ENCODE peak calls at places on chromosomes 13 and 19, in six cellular contexts. B is BJ, Q is PC-9, R is left ventricle myocardium inferior, T is OCI-LY7, S is fibroblast of mammary gland. L is an unnamed sample.

GRCh38 chr19:40136818-40137217 is 46.1 kb upstream of the ZNF780A start:
- DNase-seq in B (no peak), Q (no peak), R (no peak), T (no peak), S (no peak), L (no peak)

GRCh38 chr13:35850569-35850968 is 280.6 kb downstream of the DCLK1 start:
- DNase-seq in B (no peak), Q (no peak), R (no peak), T (no peak), S (no peak), L (no peak)

GRCh38 chr19:55340144-55340783 is 588 bp downstream of the KMT5C start:
- DNase-seq in B (no peak), Q (peak), R (no peak), T (no peak), S (no peak), L (no peak)

GRCh38 chr19:52592301-52592700 is 22.2 kb downstream of the ZNF701 start:
- DNase-seq in B (no peak), Q (no peak), R (no peak), T (no peak), S (no peak), L (no peak)

GRCh38 chr19:48970923-48971395 is 5.8 kb downstream of the FTL start:
- DNase-seq in B (no peak), Q (peak), R (peak), T (peak), S (peak), L (no peak)

GRCh38 chr13:79966502-79966901 is 374.4 kb downstream of the SPRY2 start:
- DNase-seq in B (no peak), Q (peak), R (no peak), T (no peak), S (peak), L (no peak)

GRCh38 chr13:22050951-22051563 is 380.2 kb downstream of the FGF9 start:
- DNase-seq in B (no peak), Q (no peak), R (no peak), T (no peak), S (no peak), L (no peak)

GRCh38 chr13:52765991-52766390 is 26.4 kb upstream of the CNMD start:
- DNase-seq in B (no peak), Q (no peak), R (no peak), T (no peak), S (no peak), L (no peak)

GRCh38 chr19:38035515-38036495 is 128.8 kb downstream of the SIPA1L3 start:
- DNase-seq in B (no peak), Q (no peak), R (no peak), T (no peak), S (peak), L (no peak)

DNA sequence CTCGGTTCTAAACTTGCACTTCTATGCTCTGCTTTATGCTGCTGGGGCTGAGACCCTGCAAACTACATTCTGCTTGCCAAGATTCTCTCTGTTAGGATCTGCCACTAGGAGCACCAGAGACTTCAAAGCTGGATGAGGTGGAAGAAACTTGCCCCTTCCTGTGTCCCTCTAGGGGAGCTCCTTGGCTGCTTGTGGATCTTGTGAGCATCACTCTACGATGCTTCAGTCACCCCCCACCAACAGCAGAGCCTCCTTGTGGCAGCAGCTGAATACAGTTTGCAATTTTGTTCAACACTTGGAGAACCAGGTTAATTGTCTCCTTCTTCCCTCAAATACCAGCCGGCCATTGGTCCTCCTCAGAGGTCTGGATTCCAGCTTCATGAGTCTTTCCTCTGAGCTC is 310.6 kb downstream of the FGF14 start:
- DNase-seq in B (no peak), Q (no peak), R (no peak), T (no peak), S (peak), L (no peak)
- TF ChIP-seq CTCF in B (peak), Q (no peak), R (no peak), T (no peak), S (no peak), L (no peak)

GRCh38 chr19:34675919-34676318 is 1.0 kb downstream of the SCGB2B2 start:
- DNase-seq in B (no peak), Q (no peak), R (no peak), T (no peak), S (no peak), L (no peak)
- H3K4me3 ChIP-seq in B (no peak), Q (peak), R (peak), T (peak), S (no peak), L (no peak)

DNA sequence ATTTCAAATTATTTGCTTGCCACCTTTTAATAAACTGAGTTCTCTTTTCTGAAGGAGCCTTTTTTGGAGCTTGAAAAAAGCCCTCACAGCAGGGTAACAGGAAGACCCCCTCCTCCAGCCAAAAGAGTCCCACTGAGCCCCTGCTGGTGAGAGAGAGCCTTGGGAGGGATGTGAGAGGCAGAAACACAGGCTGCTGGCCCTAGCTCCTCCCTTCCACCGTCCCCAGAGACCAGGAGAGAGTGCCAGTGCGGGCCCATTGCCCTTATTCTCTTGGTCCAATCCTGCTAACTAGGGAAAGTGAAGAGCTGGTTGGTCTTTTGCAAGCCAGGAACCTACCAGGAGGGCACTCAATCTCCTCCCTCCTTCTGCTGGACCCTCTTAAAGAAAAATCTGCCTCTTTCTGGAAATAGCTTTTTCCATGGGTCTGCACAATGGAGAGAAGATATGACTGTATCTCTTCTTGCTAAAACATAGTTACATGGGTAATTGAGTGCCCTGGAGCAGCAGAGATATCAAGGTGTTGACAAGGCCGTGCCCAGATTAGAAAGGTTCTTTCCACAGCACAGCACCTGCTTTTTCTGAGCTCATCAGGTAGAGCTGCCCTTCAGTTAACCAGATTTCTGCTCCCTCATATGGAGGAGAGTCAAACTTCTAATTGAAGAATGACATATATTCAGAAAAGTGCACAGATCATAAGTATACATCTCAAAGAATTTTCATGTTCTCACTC is 113.9 kb downstream of the LRCH1 start:
- DNase-seq in B (no peak), Q (no peak), R (peak), T (peak), S (no peak), L (no peak)
- TF ChIP-seq CTCF in B (no peak), Q (no peak), R (peak), T (peak), S (no peak), L (no peak)

GRCh38 chr19:3055741-3056453 is 6.4 kb downstream of the TLE5 start:
- DNase-seq in B (no peak), Q (peak), R (no peak), T (no peak), S (no peak), L (no peak)

GRCh38 chr19:3058821-3059314 is 3.4 kb downstream of the TLE5 start:
- DNase-seq in B (no peak), Q (no peak), R (no peak), T (no peak), S (no peak), L (no peak)

GRCh38 chr19:3058009-3058820 is 4.1 kb downstream of the TLE5 start:
- DNase-seq in B (no peak), Q (no peak), R (no peak), T (no peak), S (no peak), L (no peak)

GRCh38 chr19:3056454-3057016 is 5.8 kb downstream of the TLE5 start:
- DNase-seq in B (no peak), Q (no peak), R (no peak), T (no peak), S (no peak), L (no peak)

DNA sequence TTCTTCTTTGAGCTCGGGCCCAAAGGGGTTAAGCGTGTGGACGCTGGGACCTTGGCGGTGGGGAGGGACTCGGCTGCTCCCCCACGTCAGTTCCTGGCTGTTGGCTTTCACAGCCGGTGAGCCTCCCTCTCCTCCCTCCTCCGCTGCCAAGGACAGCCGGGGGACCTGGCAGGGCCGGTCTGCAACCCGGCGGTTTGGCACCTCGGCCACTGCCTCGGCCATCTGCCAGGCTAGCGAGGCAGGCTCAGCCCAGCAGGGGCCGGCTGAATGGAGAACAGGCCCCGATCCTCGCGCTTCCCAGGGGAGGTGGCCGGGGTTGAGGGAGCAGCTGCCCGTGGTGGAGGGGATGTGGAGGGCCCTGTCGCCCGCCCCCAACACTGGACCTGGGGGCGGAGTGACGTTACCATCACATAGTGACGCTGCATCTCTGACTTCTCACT is 5.0 kb downstream of the TLE5 start:
- DNase-seq in B (no peak), Q (no peak), R (peak), T (no peak), S (peak), L (peak)
- H3K4me3 ChIP-seq in B (no peak), Q (no peak), R (peak), T (no peak), S (no peak), L (peak)

GRCh38 chr19:41930926-41931592 is 2.8 kb upstream of the ERFL start:
- DNase-seq in B (no peak), Q (no peak), R (no peak), T (peak), S (no peak), L (no peak)
- TF ChIP-seq CTCF in B (peak), Q (no peak), R (peak), T (peak), S (peak), L (peak)

L was measured in LNCaP clone FGC.